ENCODE peak calls at places on chromosomes 6 and 20, in nine cellular contexts. One of them, this sample, is unnamed.
A peak's percentile ranks its signal among the peaks of the same experiment; 100 is the strongest.

GRCh38 chr6:138521800-138522199 is 22.5 kb upstream of the NHSL1 start:
- DNase-seq in H1: no peak
- DNase-seq in H54: no peak
- DNase-seq in HCT116: no peak
- DNase-seq in body of pancreas: no peak
- DNase-seq in uterus: no peak
- DNase-seq in ovary: no peak
- DNase-seq in A549: no peak
- DNase-seq in adrenal gland: no peak
- DNase-seq in this sample: peak; percentile 62

GRCh38 chr6:119476554-119476953 is 127.0 kb upstream of the MAN1A1 start:
- DNase-seq in body of pancreas: no peak
- DNase-seq in ovary: no peak
- DNase-seq in H1: no peak
- DNase-seq in A549: no peak
- DNase-seq in HCT116: no peak
- DNase-seq in uterus: no peak
- DNase-seq in adrenal gland: no peak
- DNase-seq in H54: no peak
- DNase-seq in this sample: no peak

GRCh38 chr6:28953039-28953872 is 29.5 kb upstream of the TRIM27 start:
- DNase-seq in H54: no peak
- DNase-seq in HCT116: peak; percentile 36
- DNase-seq in adrenal gland: no peak
- DNase-seq in H1: peak; percentile 81
- DNase-seq in body of pancreas: peak; percentile 56
- DNase-seq in A549: peak; percentile 57
- DNase-seq in ovary: no peak
- DNase-seq in uterus: no peak
- DNase-seq in this sample: peak; percentile 75

GRCh38 chr20:37714973-37715657 is 21.3 kb downstream of the CTNNBL1 start:
- DNase-seq in A549: no peak
- DNase-seq in body of pancreas: no peak
- DNase-seq in adrenal gland: no peak
- DNase-seq in ovary: no peak
- DNase-seq in uterus: no peak
- DNase-seq in H1: no peak
- DNase-seq in HCT116: no peak
- DNase-seq in H54: no peak
- DNase-seq in this sample: peak; percentile 75

GRCh38 chr6:71444222-71444621 is 155.6 kb downstream of the OGFRL1 start:
- DNase-seq in H54: no peak
- DNase-seq in uterus: no peak
- DNase-seq in adrenal gland: no peak
- DNase-seq in HCT116: no peak
- DNase-seq in A549: no peak
- DNase-seq in body of pancreas: no peak
- DNase-seq in H1: no peak
- DNase-seq in ovary: no peak
- DNase-seq in this sample: no peak

GRCh38 chr6:97282726-97283617 is at the start of gene MMS22L:
- DNase-seq in adrenal gland: peak; percentile 94
- DNase-seq in uterus: peak; percentile 93
- DNase-seq in A549: peak; percentile 66
- DNase-seq in H54: peak; percentile 52
- DNase-seq in H1: peak; percentile 95
- DNase-seq in ovary: peak; percentile 96
- DNase-seq in HCT116: peak; percentile 91
- DNase-seq in body of pancreas: peak; percentile 96
- DNase-seq in this sample: peak; percentile 96

GRCh38 chr20:38167851-38168760 is 3.0 kb upstream of the TGM2 start:
- DNase-seq in A549: peak; percentile 57
- DNase-seq in uterus: peak; percentile 74
- DNase-seq in H54: peak; percentile 77
- DNase-seq in H1: no peak
- DNase-seq in ovary: no peak
- DNase-seq in HCT116: no peak
- DNase-seq in adrenal gland: peak; percentile 76
- DNase-seq in body of pancreas: peak; percentile 53
- DNase-seq in this sample: peak; percentile 84

GRCh38 chr6:147000545-147001488 is 203.4 kb upstream of the STXBP5 start:
- DNase-seq in adrenal gland: no peak
- DNase-seq in uterus: no peak
- DNase-seq in HCT116: no peak
- DNase-seq in H54: no peak
- DNase-seq in ovary: no peak
- DNase-seq in H1: no peak
- DNase-seq in A549: no peak
- DNase-seq in body of pancreas: no peak
- DNase-seq in this sample: no peak

GRCh38 chr6:69907981-69908498 is 41.7 kb downstream of the COL19A1 start:
- DNase-seq in A549: no peak
- DNase-seq in ovary: no peak
- DNase-seq in HCT116: no peak
- DNase-seq in body of pancreas: no peak
- DNase-seq in uterus: no peak
- DNase-seq in H1: no peak
- DNase-seq in adrenal gland: no peak
- DNase-seq in H54: no peak
- DNase-seq in this sample: no peak

GRCh38 chr20:35663516-35663812 is 1.2 kb downstream of the CPNE1 start:
- DNase-seq in uterus: no peak
- DNase-seq in body of pancreas: no peak
- DNase-seq in adrenal gland: no peak
- DNase-seq in H1: no peak
- DNase-seq in A549: no peak
- DNase-seq in H54: no peak
- DNase-seq in ovary: no peak
- DNase-seq in HCT116: no peak
- DNase-seq in this sample: no peak

GRCh38 chr20:35665949-35666288 is 1.2 kb upstream of the CPNE1 start:
- DNase-seq in H54: no peak
- DNase-seq in H1: peak; percentile 31
- DNase-seq in adrenal gland: no peak
- DNase-seq in A549: no peak
- DNase-seq in HCT116: no peak
- DNase-seq in ovary: no peak
- DNase-seq in uterus: no peak
- DNase-seq in body of pancreas: no peak
- DNase-seq in this sample: no peak

GRCh38 chr20:35664544-35665206 is at the start of the genes CPNE1 and RBM12:
- DNase-seq in ovary: peak; percentile 94
- DNase-seq in HCT116: peak; percentile 83
- DNase-seq in H1: peak; percentile 95
- DNase-seq in H54: peak; percentile 95
- DNase-seq in uterus: peak; percentile 94
- DNase-seq in A549: peak; percentile 98
- DNase-seq in adrenal gland: peak; percentile 95
- DNase-seq in body of pancreas: peak; percentile 94
- DNase-seq in this sample: peak; percentile 97

GRCh38 chr20:35662541-35662940 is 2.2 kb downstream of the CPNE1 start:
- DNase-seq in H54: no peak
- DNase-seq in adrenal gland: no peak
- DNase-seq in H1: no peak
- DNase-seq in HCT116: no peak
- DNase-seq in uterus: no peak
- DNase-seq in ovary: no peak
- DNase-seq in A549: no peak
- DNase-seq in body of pancreas: no peak
- DNase-seq in this sample: no peak

DNA sequence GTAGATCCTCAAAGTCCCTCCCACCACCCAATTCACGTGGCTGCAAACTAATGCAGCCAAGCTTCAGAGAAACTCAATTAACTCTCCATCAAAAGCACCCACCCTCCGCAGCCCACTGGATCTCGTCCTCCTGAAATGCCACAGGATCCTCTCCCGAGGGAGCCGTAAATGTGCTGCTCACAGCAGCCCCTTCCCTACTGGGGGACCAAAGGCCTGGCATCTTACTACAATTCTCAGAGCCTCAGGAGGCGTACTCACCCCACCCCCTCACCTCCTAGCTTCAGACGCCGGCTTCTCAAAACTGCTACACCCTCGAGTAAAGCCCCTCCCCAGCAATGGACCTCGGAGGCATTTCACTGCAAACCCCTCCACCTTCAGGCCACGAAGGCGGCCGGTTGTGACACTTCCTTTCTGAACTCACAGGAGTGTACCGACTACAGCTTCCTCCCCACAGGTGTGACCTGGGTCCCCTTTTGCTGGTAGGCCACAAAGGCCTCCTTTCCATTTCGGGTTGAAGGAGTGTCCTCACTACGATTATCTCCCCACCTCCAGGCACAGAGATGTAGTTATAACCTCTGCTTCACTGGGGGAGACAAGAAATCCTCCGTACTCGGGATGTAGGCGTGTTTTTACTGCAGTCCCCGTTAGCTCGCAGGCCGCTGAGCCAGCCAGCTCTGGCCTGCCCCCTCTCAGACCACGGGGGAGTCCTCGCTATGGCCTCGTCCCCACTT is 722 bp downstream of the CPNE1 start:
- DNase-seq in ovary: peak; percentile 34
- DNase-seq in HCT116: peak; percentile 6
- DNase-seq in body of pancreas: peak; percentile 38
- DNase-seq in H1: peak; percentile 66
- DNase-seq in H54: peak; percentile 21
- DNase-seq in adrenal gland: peak; percentile 33
- DNase-seq in uterus: peak; percentile 33
- DNase-seq in A549: peak; percentile 54
- DNase-seq in this sample: peak; percentile 77
- TF ChIP-seq POLR2A in ovary: no peak
- TF ChIP-seq POLR2A in HCT116: no peak
- TF ChIP-seq POLR2A in body of pancreas: no peak
- TF ChIP-seq POLR2A in H1: peak; percentile 49
- TF ChIP-seq POLR2A in H54: no peak
- TF ChIP-seq POLR2A in adrenal gland: no peak
- TF ChIP-seq POLR2A in uterus: no peak
- TF ChIP-seq POLR2A in A549: peak; percentile 14
- TF ChIP-seq POLR2A in this sample: no peak

GRCh38 chr6:31356946-31357466 is at the start of gene HLA-B:
- DNase-seq in uterus: peak; percentile 89
- DNase-seq in body of pancreas: peak; percentile 83
- DNase-seq in HCT116: peak; percentile 47
- DNase-seq in H54: peak; percentile 84
- DNase-seq in adrenal gland: peak; percentile 90
- DNase-seq in A549: peak; percentile 10
- DNase-seq in H1: peak; percentile 53
- DNase-seq in ovary: peak; percentile 85
- DNase-seq in this sample: peak; percentile 81
- TF ChIP-seq POLR2A in uterus: no peak
- TF ChIP-seq POLR2A in body of pancreas: peak; percentile 96
- TF ChIP-seq POLR2A in HCT116: no peak
- TF ChIP-seq POLR2A in H54: peak; percentile 89
- TF ChIP-seq POLR2A in adrenal gland: no peak
- TF ChIP-seq POLR2A in A549: no peak
- TF ChIP-seq POLR2A in H1: no peak
- TF ChIP-seq POLR2A in ovary: peak; percentile 88
- TF ChIP-seq POLR2A in this sample: no peak

GRCh38 chr6:90295854-90296345 is 743 bp downstream of the BACH2 start:
- DNase-seq in HCT116: no peak
- DNase-seq in adrenal gland: peak; percentile 45
- DNase-seq in body of pancreas: peak; percentile 70
- DNase-seq in A549: peak; percentile 8
- DNase-seq in uterus: peak; percentile 76
- DNase-seq in ovary: peak; percentile 84
- DNase-seq in H54: no peak
- DNase-seq in H1: peak; percentile 77
- DNase-seq in this sample: peak; percentile 52
- TF ChIP-seq POLR2A in HCT116: no peak
- TF ChIP-seq POLR2A in adrenal gland: peak; percentile 25
- TF ChIP-seq POLR2A in body of pancreas: peak; percentile 28
- TF ChIP-seq POLR2A in A549: no peak
- TF ChIP-seq POLR2A in uterus: peak; percentile 44
- TF ChIP-seq POLR2A in ovary: peak; percentile 38
- TF ChIP-seq POLR2A in H54: no peak
- TF ChIP-seq POLR2A in H1: no peak
- TF ChIP-seq POLR2A in this sample: no peak

GRCh38 chr20:50144362-50144761 is 9.2 kb downstream of the PEDS1 start:
- DNase-seq in body of pancreas: no peak
- DNase-seq in HCT116: no peak
- DNase-seq in H54: peak; percentile 61
- DNase-seq in H1: no peak
- DNase-seq in adrenal gland: peak; percentile 88
- DNase-seq in ovary: no peak
- DNase-seq in uterus: peak; percentile 47
- DNase-seq in A549: peak; percentile 49
- DNase-seq in this sample: peak; percentile 91
- TF ChIP-seq POLR2A in body of pancreas: no peak
- TF ChIP-seq POLR2A in HCT116: no peak
- TF ChIP-seq POLR2A in H54: no peak
- TF ChIP-seq POLR2A in H1: no peak
- TF ChIP-seq POLR2A in adrenal gland: no peak
- TF ChIP-seq POLR2A in ovary: no peak
- TF ChIP-seq POLR2A in uterus: no peak
- TF ChIP-seq POLR2A in A549: no peak
- TF ChIP-seq POLR2A in this sample: no peak

GRCh38 chr20:32477594-32478512 is 107.3 kb downstream of the NOL4L start:
- DNase-seq in H1: no peak
- DNase-seq in A549: no peak
- DNase-seq in adrenal gland: peak; percentile 79
- DNase-seq in uterus: no peak
- DNase-seq in H54: no peak
- DNase-seq in body of pancreas: peak; percentile 89
- DNase-seq in HCT116: no peak
- DNase-seq in ovary: peak; percentile 20
- DNase-seq in this sample: no peak
- TF ChIP-seq POLR2A in H1: no peak
- TF ChIP-seq POLR2A in A549: no peak
- TF ChIP-seq POLR2A in adrenal gland: no peak
- TF ChIP-seq POLR2A in uterus: no peak
- TF ChIP-seq POLR2A in H54: no peak
- TF ChIP-seq POLR2A in body of pancreas: no peak
- TF ChIP-seq POLR2A in HCT116: no peak
- TF ChIP-seq POLR2A in ovary: no peak
- TF ChIP-seq POLR2A in this sample: no peak

GRCh38 chr20:49768204-49769124 is 44.2 kb upstream of the SLC9A8 start:
- DNase-seq in A549: peak; percentile 66
- DNase-seq in HCT116: no peak
- DNase-seq in H54: peak; percentile 23
- DNase-seq in H1: peak; percentile 57
- DNase-seq in adrenal gland: peak; percentile 90
- DNase-seq in uterus: peak; percentile 60
- DNase-seq in body of pancreas: peak; percentile 72
- DNase-seq in ovary: peak; percentile 53
- DNase-seq in this sample: peak; percentile 97
- TF ChIP-seq POLR2A in A549: no peak
- TF ChIP-seq POLR2A in HCT116: no peak
- TF ChIP-seq POLR2A in H54: no peak
- TF ChIP-seq POLR2A in H1: no peak
- TF ChIP-seq POLR2A in adrenal gland: peak; percentile 16
- TF ChIP-seq POLR2A in uterus: no peak
- TF ChIP-seq POLR2A in body of pancreas: no peak
- TF ChIP-seq POLR2A in ovary: no peak
- TF ChIP-seq POLR2A in this sample: no peak